ENCODE peak calls at places on chromosome 6, in four cellular contexts. T is NCI-H460, N is skeletal muscle cell, R is spleen. F is an unnamed sample.

GRCh38 chr6:22029169-22029568 is 267.7 kb downstream of the PRL start:
- DNase-seq in T (no peak), R (no peak), N (no peak), F (no peak)

GRCh38 chr6:107082045-107082444 is 33.3 kb downstream of the BEND3 start:
- DNase-seq in T (no peak), N (no peak), R (no peak), F (no peak)

GRCh38 chr6:16241321-16241689 is 2.9 kb downstream of the GMPR start:
- DNase-seq in T (no peak), R (no peak), N (no peak), F (no peak)

GRCh38 chr6:55822815-55823214 is 52.6 kb downstream of the BMP5 start:
- DNase-seq in N (peak; percentile 21), T (no peak), R (no peak), F (peak; percentile 55)

GRCh38 chr6:121885399-121886152 is 450.1 kb downstream of the GJA1 start:
- DNase-seq in N (peak; percentile 66), T (no peak), R (no peak), F (peak; percentile 27)

GRCh38 chr6:159056003-159056402 is 11.2 kb upstream of the TAGAP start:
- DNase-seq in R (no peak), N (no peak), T (no peak), F (no peak)

GRCh38 chr6:4848382-4849068 is 72.3 kb downstream of the CDYL start:
- DNase-seq in R (no peak), T (no peak), N (no peak), F (peak; percentile 5)

GRCh38 chr6:138432063-138432356 is 28.0 kb downstream of the HEBP2 start:
- DNase-seq in T (no peak), N (no peak), R (no peak), F (no peak)

F was measured in GM23248.